ENCODE peak calls at places on chromosomes 16 and 17, in five cellular contexts. J is NB4, D is uterus, E is IMR-90, T is body of pancreas. F is an unnamed sample.

GRCh38 chr16:86375370-86375769 is 135.0 kb upstream of the FOXF1 start:
- DNase-seq in J (peak), D (no peak), E (peak), T (no peak), F (no peak)

GRCh38 chr17:35001549-35001948 is 21.2 kb downstream of the LIG3 start:
- DNase-seq in J (no peak), D (no peak), E (peak), T (no peak), F (peak)

GRCh38 chr16:78551487-78552085 is 452.1 kb downstream of the WWOX start:
- DNase-seq in J (no peak), D (no peak), E (no peak), T (no peak), F (no peak)

GRCh38 chr17:7651959-7652658 is 1.4 kb downstream of the ATP1B2 start:
- DNase-seq in J (no peak), D (peak), E (no peak), T (no peak), F (peak)

GRCh38 chr17:57645950-57646686 is 99.0 kb downstream of the CCDC182 start:
- DNase-seq in J (peak), D (no peak), E (peak), T (no peak), F (no peak)

GRCh38 chr16:68539704-68540370 is 746 bp downstream of the ZFP90 start:
- DNase-seq in J (peak), D (no peak), E (no peak), T (peak), F (no peak)

GRCh38 chr16:57268804-57269800 is 15.4 kb downstream of the PLLP start:
- DNase-seq in J (no peak), D (no peak), E (peak), T (peak), F (peak)

GRCh38 chr17:45812102-45812501 is 28.0 kb downstream of the CRHR1 start:
- DNase-seq in J (peak), D (no peak), E (no peak), T (no peak), F (peak)

GRCh38 chr16:58863042-58863441 is 128.9 kb upstream of the GOT2 start:
- DNase-seq in J (no peak), D (no peak), E (no peak), T (no peak), F (no peak)

GRCh38 chr17:48624544-48625501 is 1.3 kb downstream of the HOXB9 start:
- DNase-seq in J (peak), D (no peak), E (no peak), T (no peak), F (no peak)

DNA sequence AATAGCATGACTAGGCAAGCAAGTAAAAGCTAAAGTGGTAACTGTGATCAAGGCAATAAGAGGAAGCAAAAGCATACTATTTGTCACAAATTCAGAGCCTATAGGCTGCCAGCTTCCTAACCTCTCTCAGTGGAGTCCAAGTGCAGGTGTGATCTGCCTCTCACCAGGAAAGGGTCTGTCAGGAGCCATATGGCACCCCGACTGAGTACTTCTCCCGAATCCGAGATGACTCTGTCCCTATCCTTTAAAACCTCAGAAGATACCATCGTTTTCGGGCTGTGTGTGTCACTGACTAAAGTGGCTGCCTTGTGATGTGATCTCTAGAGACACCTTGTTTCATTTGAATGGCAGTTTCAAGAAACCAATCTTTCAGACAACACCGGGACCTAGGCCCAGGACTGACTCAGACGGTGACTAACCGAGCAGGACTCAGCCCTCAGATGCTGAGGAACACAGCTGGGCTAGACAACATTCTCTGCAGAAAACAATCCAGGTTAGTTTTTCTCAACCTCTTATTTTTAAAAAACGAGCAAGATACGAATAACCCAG is 63.6 kb downstream of the SMG6 start:
- DNase-seq in J (no peak), D (peak), E (peak), T (no peak), F (no peak)
- TF ChIP-seq POLR2A in J (no peak), D (peak), E (no peak), T (no peak), F (no peak)

GRCh38 chr16:89720520-89720858 is 209 bp downstream of the VPS9D1 start:
- DNase-seq in J (no peak), D (no peak), E (no peak), T (peak), F (no peak)
- TF ChIP-seq POLR2A in J (no peak), D (no peak), E (no peak), T (no peak), F (no peak)

GRCh38 chr16:30997887-30998711 is 12.3 kb downstream of the STX1B start:
- DNase-seq in J (no peak), D (peak), E (peak), T (no peak), F (no peak)
- TF ChIP-seq POLR2A in J (no peak), D (no peak), E (peak), T (no peak), F (no peak)

GRCh38 chr17:81711814-81712467 is at the start of gene SLC25A10:
- DNase-seq in J (peak), D (peak), E (peak), T (peak), F (peak)
- TF ChIP-seq POLR2A in J (peak), D (peak), E (no peak), T (peak), F (no peak)

DNA sequence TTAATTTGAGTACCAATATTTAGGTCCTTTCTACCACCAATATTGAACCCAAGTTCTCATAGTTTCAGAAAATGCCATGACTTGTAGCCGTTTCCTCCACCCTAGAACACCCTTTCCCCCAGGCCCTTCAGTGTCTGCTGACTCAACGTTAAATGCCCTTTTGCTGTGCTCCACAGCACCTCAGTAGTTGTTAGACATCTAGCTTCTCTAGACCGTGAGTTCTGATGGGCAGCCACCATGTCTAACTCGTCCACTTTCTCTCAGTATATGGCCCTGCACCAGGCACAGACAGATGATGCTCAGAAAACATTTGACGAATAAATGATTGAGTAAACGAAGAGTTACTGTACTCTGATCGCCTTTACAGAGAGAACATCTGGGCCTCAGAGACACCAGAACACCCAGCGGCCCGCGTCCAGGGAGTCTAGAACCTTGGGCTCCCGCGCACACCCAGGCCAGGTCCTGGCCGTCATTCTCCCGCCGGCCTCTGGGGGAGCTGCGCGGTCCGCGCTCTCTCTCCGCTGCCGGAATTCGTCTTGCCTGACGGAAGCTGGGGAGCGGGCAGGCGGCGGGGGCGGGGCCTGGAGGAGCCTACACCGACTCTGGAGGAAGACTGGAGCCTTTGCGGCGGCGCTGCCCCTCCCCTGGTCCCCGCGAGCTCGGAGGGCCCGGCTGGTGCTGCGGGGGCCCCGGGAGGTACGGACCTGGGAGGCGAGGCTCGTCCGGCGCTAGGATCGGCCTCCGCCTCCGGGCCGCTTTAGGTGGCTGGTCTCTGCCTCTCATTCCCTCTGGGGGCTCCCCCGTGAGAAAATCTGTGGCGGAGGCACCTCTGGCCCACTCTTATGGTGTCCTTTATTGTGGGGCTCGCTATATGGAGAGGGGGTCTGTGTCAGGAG is at the start of gene NKIRAS2:
- DNase-seq in J (peak), D (peak), E (peak), T (peak), F (peak)
- TF ChIP-seq POLR2A in J (peak), D (peak), E (peak), T (peak), F (peak)

DNA sequence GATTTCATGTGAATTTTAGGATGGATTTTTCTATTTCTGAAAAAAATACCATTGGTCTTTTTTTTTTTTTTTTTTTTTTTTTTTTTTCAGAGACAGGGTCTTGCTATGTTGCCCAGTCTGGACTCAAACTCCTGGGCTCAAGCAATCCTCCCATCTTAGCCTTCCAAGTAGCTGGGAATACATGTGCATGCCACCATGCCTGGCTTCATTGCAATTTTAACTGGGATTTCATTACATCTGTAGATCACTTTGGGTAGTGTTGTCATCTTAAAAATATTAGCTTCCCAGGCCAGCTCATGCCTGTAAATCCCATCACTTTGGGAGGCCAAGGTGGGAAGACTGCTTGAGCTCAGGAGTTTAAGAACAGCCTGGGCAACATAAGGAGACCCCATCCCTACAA is 54.8 kb downstream of the TOM1L2 start:
- DNase-seq in J (no peak), D (no peak), E (no peak), T (no peak), F (no peak)
- TF ChIP-seq POLR2A in J (no peak), D (no peak), E (no peak), T (no peak), F (no peak)